ENCODE peak calls at places on chromosomes 1 and 21, in five cellular contexts. W, O, L, A and M are unnamed samples.

GRCh38 chr1:101200513-101200912 is 36.3 kb upstream of the S1PR1 start:
- DNase-seq in W (peak), O (peak), A (peak), L (peak), M (peak)

GRCh38 chr1:16158025-16158424 is 2.2 kb upstream of the EPHA2 start:
- DNase-seq in A (no peak), O (no peak), W (no peak), L (no peak), M (no peak)

GRCh38 chr1:47684518-47684917 is 246.7 kb downstream of the FOXD2 start:
- DNase-seq in W (no peak), O (no peak), L (no peak), A (no peak), M (no peak)

GRCh38 chr1:57845041-57845440 is 421.2 kb upstream of the DAB1 start:
- DNase-seq in A (peak), W (peak), O (peak), L (no peak), M (peak)

GRCh38 chr1:21651214-21652042 is 17.7 kb downstream of the RAP1GAP start:
- DNase-seq in L (no peak), A (no peak), W (peak), O (peak), M (peak)

GRCh38 chr1:169288011-169288414 is 79.6 kb downstream of the NME7 start:
- DNase-seq in L (no peak), W (peak), A (no peak), O (peak), M (peak)

GRCh38 chr1:43801203-43801602 is 93.9 kb downstream of the ST3GAL3 start:
- DNase-seq in O (no peak), W (peak), A (no peak), L (no peak), M (no peak)

GRCh38 chr1:34929497-34929852 is at the start of gene DLGAP3:
- DNase-seq in W (no peak), A (no peak), L (no peak), O (no peak), M (no peak)

GRCh38 chr1:197065549-197065948 is 1.5 kb downstream of the F13B start:
- DNase-seq in W (peak), L (no peak), O (peak), A (peak), M (no peak)

GRCh38 chr1:212828395-212828794 is 19.1 kb downstream of the SPATA45 start:
- DNase-seq in A (no peak), L (no peak), O (no peak), W (no peak), M (no peak)

GRCh38 chr1:20698195-20698910 is 19.5 kb downstream of the KIF17 start:
- DNase-seq in O (peak), A (peak), L (peak), W (peak), M (peak)

GRCh38 chr1:1304331-1305299 is 3.1 kb downstream of the ACAP3 start:
- DNase-seq in A (peak), W (peak), L (peak), O (peak), M (peak)

GRCh38 chr1:25031601-25031965 is 101.5 kb upstream of the RUNX3 start:
- DNase-seq in L (no peak), A (peak), O (no peak), W (no peak), M (no peak)

GRCh38 chr1:41399148-41399795 is 38.0 kb downstream of the FOXO6 start:
- DNase-seq in O (no peak), W (no peak), L (no peak), A (no peak), M (no peak)

GRCh38 chr1:24562625-24563024 is 6.7 kb downstream of the NCMAP start:
- DNase-seq in W (no peak), A (no peak), L (no peak), O (peak), M (peak)

GRCh38 chr1:36516372-36517018 is 33.8 kb upstream of the CSF3R start:
- DNase-seq in L (peak), A (peak), W (peak), O (peak), M (peak)

GRCh38 chr1:185049670-185050069 is 4.3 kb downstream of the RNF2 start:
- DNase-seq in A (no peak), W (no peak), L (no peak), O (no peak), M (no peak)

GRCh38 chr1:25106981-25107642 is 125.2 kb downstream of the SYF2 start:
- DNase-seq in O (no peak), L (no peak), W (no peak), A (no peak), M (no peak)

GRCh38 chr1:24558902-24559791 is 3.3 kb downstream of the NCMAP start:
- DNase-seq in L (peak), A (peak), W (peak), O (peak), M (peak)

GRCh38 chr1:178275553-178275952 is 181.6 kb downstream of the RASAL2 start:
- DNase-seq in W (peak), L (no peak), O (peak), A (no peak), M (no peak)

GRCh38 chr1:32066489-32066873 is 6.3 kb upstream of the TMEM39B start:
- DNase-seq in A (peak), L (peak), W (peak), O (peak), M (peak)

GRCh38 chr21:37368536-37369279 is 2.1 kb downstream of the DYRK1A start:
- DNase-seq in A (peak), O (peak), L (no peak), W (peak), M (peak)

GRCh38 chr1:228272331-228272791 is 64.5 kb downstream of the OBSCN start:
- DNase-seq in O (no peak), L (no peak), W (no peak), A (no peak), M (no peak)

GRCh38 chr1:160774886-160775719 is 20.9 kb upstream of the LY9 start:
- DNase-seq in O (no peak), A (no peak), L (no peak), W (no peak), M (no peak)

GRCh38 chr1:180849031-180849775 is 63.5 kb upstream of the KIAA1614 start:
- DNase-seq in O (no peak), L (no peak), W (no peak), A (no peak), M (no peak)

GRCh38 chr1:177008653-177009052 is 155.9 kb downstream of the ASTN1 start:
- DNase-seq in O (no peak), W (no peak), L (no peak), A (no peak), M (no peak)

GRCh38 chr1:116759636-116760035 is 5.4 kb downstream of the CD2 start:
- DNase-seq in L (no peak), O (no peak), A (no peak), W (no peak), M (no peak)

GRCh38 chr1:218930000-218930399 is 243.7 kb upstream of the LYPLAL1 start:
- DNase-seq in A (no peak), L (no peak), W (no peak), O (no peak), M (no peak)

GRCh38 chr1:218933526-218933925 is 240.2 kb upstream of the LYPLAL1 start:
- DNase-seq in O (no peak), L (peak), A (no peak), W (peak), M (no peak)

GRCh38 chr1:218930879-218931278 is 242.8 kb upstream of the LYPLAL1 start:
- DNase-seq in L (peak), A (peak), O (peak), W (peak), M (peak)

GRCh38 chr1:218930472-218930871 is 243.2 kb upstream of the LYPLAL1 start:
- DNase-seq in L (no peak), A (no peak), W (no peak), O (no peak), M (no peak)

DNA sequence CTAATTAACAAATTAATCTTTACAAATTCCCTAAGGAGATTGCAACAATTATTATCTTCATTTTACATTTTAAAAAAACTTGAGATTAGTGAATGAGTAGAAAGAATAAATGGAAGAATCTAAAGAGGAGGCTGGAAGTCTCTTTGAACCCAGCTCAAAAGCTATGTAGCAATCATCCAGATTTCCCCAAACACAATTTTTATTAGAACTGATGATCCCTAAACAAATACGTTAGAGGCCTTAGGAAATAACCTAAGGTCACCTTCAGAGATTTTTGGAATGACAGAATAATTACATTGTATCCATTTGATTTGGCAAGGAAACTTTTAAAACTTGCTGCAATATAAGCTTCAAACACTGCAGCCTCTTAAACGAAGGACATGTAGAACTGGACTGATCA is 242.3 kb upstream of the LYPLAL1 start:
- DNase-seq in A (no peak), O (peak), L (peak), W (no peak), M (no peak)
- TF ChIP-seq CTCF in A (no peak), O (no peak), L (no peak), W (no peak), M (no peak)

GRCh38 chr1:182260516-182260915 is 131.1 kb downstream of the GLUL start:
- DNase-seq in W (no peak), L (no peak), A (no peak), O (no peak), M (no peak)
- TF ChIP-seq CTCF in W (no peak), L (no peak), A (no peak), O (no peak), M (no peak)

DNA sequence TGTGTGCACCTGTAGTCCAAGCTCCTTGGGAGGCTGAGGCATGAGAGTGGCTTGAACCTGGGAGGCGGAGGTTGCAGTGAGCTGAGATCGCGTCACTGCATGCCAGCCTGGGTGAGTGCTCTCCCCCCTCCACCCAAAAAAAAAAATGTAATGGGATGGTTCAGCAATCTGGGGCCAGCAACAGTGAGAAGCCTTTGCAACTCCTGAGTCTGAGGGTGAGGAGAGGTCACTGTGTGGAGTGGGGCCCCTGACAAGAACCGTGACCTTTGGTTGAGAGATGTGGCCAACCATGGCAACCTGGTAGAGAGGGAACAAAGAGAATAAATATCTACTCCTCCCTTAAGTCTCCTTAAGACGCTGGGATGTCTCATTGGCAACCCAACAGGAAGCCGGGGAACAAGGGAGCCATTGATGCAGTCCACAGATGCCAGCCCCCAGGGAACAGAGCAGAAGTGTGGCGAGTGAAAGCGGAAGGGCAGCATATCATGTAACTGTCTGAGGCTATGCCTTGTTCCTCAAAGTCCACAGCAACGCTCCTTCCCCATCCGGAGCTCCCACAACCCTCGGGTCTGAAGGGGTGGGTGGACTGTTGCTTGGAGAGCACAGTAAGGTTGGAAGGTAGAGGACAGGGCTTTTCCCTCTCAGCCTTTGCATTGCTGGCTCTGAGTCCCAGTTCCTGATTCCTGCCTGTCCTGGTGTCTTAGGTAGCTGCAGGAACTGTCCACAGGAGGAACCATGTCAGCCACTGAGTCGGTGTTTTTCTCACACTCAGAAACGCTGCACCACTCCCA is 8.3 kb downstream of the TRNP1 start:
- DNase-seq in A (no peak), W (no peak), L (no peak), O (no peak), M (no peak)
- TF ChIP-seq CTCF in A (no peak), W (no peak), L (no peak), O (no peak), M (no peak)

GRCh38 chr1:30847358-30847972 is 61.1 kb downstream of the SDC3 start:
- DNase-seq in O (peak), W (peak), L (no peak), A (peak), M (no peak)

GRCh38 chr1:30844631-30845030 is 63.9 kb downstream of the SDC3 start:
- DNase-seq in L (no peak), O (no peak), W (no peak), A (no peak), M (no peak)

GRCh38 chr1:30846587-30846986 is 62.0 kb downstream of the SDC3 start:
- DNase-seq in L (no peak), W (no peak), A (no peak), O (no peak), M (no peak)

GRCh38 chr1:30845237-30845636 is 63.3 kb downstream of the SDC3 start:
- DNase-seq in W (peak), A (no peak), O (no peak), L (no peak), M (no peak)

DNA sequence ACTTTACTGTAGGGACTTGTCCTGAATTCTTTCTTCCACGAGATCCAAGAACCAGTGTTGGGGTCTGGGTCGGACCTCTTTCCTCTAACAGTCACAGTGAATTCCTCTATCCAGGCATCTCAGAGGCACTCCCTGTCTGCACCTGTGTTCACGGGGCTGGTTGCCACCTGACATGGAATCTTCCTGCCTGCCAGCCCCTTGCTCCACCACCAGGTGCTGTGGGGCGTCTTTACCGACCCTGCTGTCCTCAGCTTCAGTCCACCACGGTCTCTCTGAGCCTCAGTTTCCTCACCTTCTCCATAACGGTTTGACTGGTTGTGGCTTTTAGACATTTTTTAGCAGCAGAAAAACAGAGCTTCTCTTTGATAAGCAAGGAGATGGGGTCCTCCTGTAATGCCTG is 62.7 kb downstream of the SDC3 start:
- DNase-seq in W (no peak), O (no peak), A (no peak), L (no peak), M (no peak)
- TF ChIP-seq CTCF in W (no peak), O (no peak), A (peak), L (no peak), M (no peak)

GRCh38 chr1:155694167-155694566 is 5.3 kb downstream of the DAP3 start:
- DNase-seq in W (no peak), A (no peak), O (no peak), L (no peak), M (no peak)

GRCh38 chr1:155691992-155692528 is 3.2 kb downstream of the DAP3 start:
- DNase-seq in A (no peak), L (no peak), W (no peak), O (no peak), M (no peak)

GRCh38 chr1:155688318-155689121 is at the start of the genes DAP3 and YY1AP1:
- DNase-seq in L (peak), A (peak), W (peak), O (peak), M (peak)
- TF ChIP-seq CTCF in L (no peak), A (no peak), W (no peak), O (no peak), M (no peak)

DNA sequence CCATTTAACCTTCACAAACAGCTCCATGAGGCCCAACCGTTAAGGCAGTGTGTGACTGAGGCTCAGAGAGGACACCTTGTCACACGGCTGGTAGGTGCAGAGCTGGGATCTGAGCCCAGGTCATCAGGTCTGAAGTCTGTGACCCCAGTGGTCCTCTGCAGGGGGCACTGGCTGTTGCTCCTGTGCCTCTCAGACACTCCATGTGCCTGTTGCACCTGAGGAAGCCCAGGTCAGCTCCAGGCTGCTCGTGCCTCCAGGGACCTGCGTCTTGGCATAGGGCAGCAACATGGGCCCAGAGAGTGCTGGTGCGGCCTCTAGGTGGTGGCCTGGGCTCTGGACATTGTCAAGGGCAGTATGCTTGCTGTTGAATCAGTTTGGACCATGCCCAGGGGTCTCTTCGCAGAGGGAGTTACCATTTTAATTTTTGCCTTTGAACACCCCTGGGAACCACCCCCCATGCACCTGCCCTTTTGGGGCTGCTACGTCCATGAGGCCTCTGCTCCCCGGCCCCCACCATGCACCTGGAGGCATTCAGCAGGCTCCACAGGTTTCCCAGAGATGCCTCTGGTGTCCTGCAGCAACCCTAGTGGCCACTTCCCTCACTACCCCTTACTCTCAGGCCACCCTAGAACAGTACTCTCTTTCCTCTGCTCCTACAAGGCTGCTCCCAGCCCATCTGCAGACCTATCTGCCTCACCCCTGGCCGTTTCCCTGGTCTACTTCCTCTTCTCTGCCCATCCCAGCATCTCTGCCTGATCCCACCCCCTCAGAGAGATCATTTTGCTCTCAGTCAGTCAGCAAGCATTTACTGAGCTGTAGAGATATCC is 25.2 kb upstream of the EPS8L3 start:
- DNase-seq in L (no peak), O (peak), W (no peak), A (no peak), M (no peak)
- TF ChIP-seq CTCF in L (peak), O (peak), W (peak), A (peak), M (no peak)